ENCODE peak calls at places on chromosomes 16 and 17, in six cellular contexts. A is anterior cingulate cortex; O is cardiac muscle cell; N is activated CD8-positive, alpha-beta T cell treated with anti-CD3 and anti-CD28 coated beads for 36 hours; J is thyroid gland; E is kidney tubule cell. F is an unnamed sample.

GRCh38 chr16:502179-502943 is 25.2 kb upstream of the CAPN15 start:
- DNase-seq in A (no peak), O (no peak), N (no peak), J (no peak), E (no peak), F (no peak)

GRCh38 chr17:39527220-39527813 is 66.0 kb downstream of the CDK12 start:
- DNase-seq in A (no peak), O (peak), N (no peak), J (no peak), E (peak), F (peak)

GRCh38 chr16:57485916-57486857 is at the start of gene DOK4:
- DNase-seq in A (no peak), O (peak), N (peak), J (peak), E (peak), F (peak)

GRCh38 chr17:77327566-77328463 is 187.0 kb downstream of the SEC14L1 start:
- DNase-seq in A (no peak), O (no peak), N (no peak), J (peak), E (no peak), F (no peak)

GRCh38 chr16:67490330-67491096 is 7.2 kb upstream of the AGRP start:
- DNase-seq in A (no peak), O (no peak), N (no peak), J (no peak), E (no peak), F (no peak)

GRCh38 chr17:63701477-63702222 is 1.7 kb upstream of the LIMD2 start:
- DNase-seq in A (no peak), O (no peak), N (peak), J (no peak), E (no peak), F (no peak)

GRCh38 chr17:68399638-68400403 is 57.5 kb downstream of the WIPI1 start:
- DNase-seq in A (no peak), O (no peak), N (peak), J (no peak), E (no peak), F (no peak)

GRCh38 chr17:75998327-75998795 is 2.3 kb upstream of the CDK3 start:
- DNase-seq in A (no peak), O (no peak), N (no peak), J (no peak), E (no peak), F (no peak)

GRCh38 chr16:23288726-23289512 is 13.2 kb upstream of the SCNN1B start:
- DNase-seq in A (no peak), O (no peak), N (no peak), J (no peak), E (no peak), F (no peak)

GRCh38 chr16:55905651-55906050 is 30.5 kb upstream of the CES5A start:
- DNase-seq in A (no peak), O (no peak), N (no peak), J (no peak), E (no peak), F (no peak)